ENCODE peak calls at places on chromosomes 7 and 10, in five cellular contexts. T is stimulated activated CD8-positive, alpha-beta memory T cell treated with anti-CD3 and anti-CD28 coated beads, Interleukin-4, amount 100 ng/mL, for 4 hours; G is nephron progenitor cell; Z is substantia nigra; P is AML-193. E is an unnamed sample.

GRCh38 chr10:70135684-70136083 is 3.1 kb upstream of the AIFM2 start:
- DNase-seq in T (no peak), G (no peak), Z (no peak), P (no peak), E (no peak)

GRCh38 chr7:8442814-8443304 is 9.4 kb downstream of the NXPH1 start:
- DNase-seq in T (no peak), G (peak), Z (no peak), P (no peak), E (peak)

GRCh38 chr10:102744374-102745051 is 765 bp downstream of the WBP1L start:
- DNase-seq in T (no peak), G (peak), Z (no peak), P (no peak), E (peak)

GRCh38 chr10:86613905-86614304 is 40.4 kb upstream of the OPN4 start:
- DNase-seq in T (no peak), G (no peak), Z (no peak), P (no peak), E (no peak)

GRCh38 chr7:77328669-77329068 is 87.5 kb downstream of the GSAP start:
- DNase-seq in T (no peak), G (no peak), Z (no peak), P (no peak), E (no peak)

GRCh38 chr7:53500076-53500475 is 464.6 kb downstream of the POM121L12 start:
- DNase-seq in T (no peak), G (no peak), Z (no peak), P (no peak), E (no peak)

GRCh38 chr7:85186083-85186520 is 754 bp downstream of the SEMA3D start:
- DNase-seq in T (no peak), G (peak), Z (no peak), P (no peak), E (peak)

GRCh38 chr7:1368682-1369571 is 90.3 kb downstream of the MICALL2 start:
- DNase-seq in T (no peak), G (peak), Z (no peak), P (no peak), E (peak)

GRCh38 chr10:113219446-113219845 is 269.4 kb downstream of the TCF7L2 start:
- DNase-seq in T (no peak), G (no peak), Z (no peak), P (no peak), E (no peak)

GRCh38 chr7:80187727-80188126 is 53.1 kb downstream of the GNAI1 start:
- DNase-seq in T (no peak), G (no peak), Z (no peak), P (no peak), E (no peak)

GRCh38 chr7:102295346-102296178 is 8.9 kb downstream of the SH2B2 start:
- DNase-seq in T (no peak), G (no peak), Z (no peak), P (no peak), E (no peak)

GRCh38 chr10:126673565-126673964 is 3.1 kb upstream of the C10orf90 start:
- DNase-seq in T (no peak), G (no peak), Z (no peak), P (no peak), E (no peak)

GRCh38 chr10:91745086-91745831 is 53.0 kb upstream of the TNKS2 start:
- DNase-seq in T (no peak), G (peak), Z (no peak), P (no peak), E (peak)

GRCh38 chr10:106636781-106637491 is 527.6 kb downstream of the SORCS1 start:
- DNase-seq in T (no peak), G (no peak), Z (no peak), P (no peak), E (no peak)

GRCh38 chr7:133061357-133061756 is 20.5 kb downstream of the CHCHD3 start:
- DNase-seq in T (no peak), G (no peak), Z (no peak), P (no peak), E (peak)

GRCh38 chr10:132202070-132202970 is 15.6 kb downstream of the DPYSL4 start:
- DNase-seq in T (no peak), G (no peak), Z (no peak), P (no peak), E (no peak)

GRCh38 chr7:131189488-131189887 is 138.2 kb upstream of the MKLN1 start:
- DNase-seq in T (no peak), G (no peak), Z (no peak), P (no peak), E (no peak)

GRCh38 chr10:85532821-85533220 is 833.8 kb downstream of the GRID1 start:
- DNase-seq in T (no peak), G (no peak), Z (no peak), P (no peak), E (no peak)